ENCODE peak calls at places on chromosome 4, in nine cellular contexts. L is adipocyte; G is cardiac fibroblast; A is fibroblast of mammary gland; B is PC-3; T is CD8-positive, alpha-beta memory T cell; H is heart right ventricle; I is fibroblast of lung; P is epithelial cell of esophagus. E is an unnamed sample.

GRCh38 chr4:145299380-145300076 is 119.1 kb upstream of the OTUD4 start:
- DNase-seq in L (peak), G (peak), A (peak), B (peak), T (peak), H (no peak), I (peak), P (peak), E (no peak)

GRCh38 chr4:6658635-6659075 is 18.2 kb downstream of the MRFAP1 start:
- DNase-seq in L (peak), G (peak), A (no peak), B (no peak), T (peak), H (peak), I (peak), P (peak), E (peak)

GRCh38 chr4:183591301-183591700 is 67.7 kb downstream of the RWDD4 start:
- DNase-seq in L (peak), G (no peak), A (peak), B (peak), T (no peak), H (no peak), I (no peak), P (peak), E (no peak)

GRCh38 chr4:153676984-153677383 is 7.1 kb upstream of the TLR2 start:
- DNase-seq in L (peak), G (peak), A (peak), B (peak), T (no peak), H (no peak), I (peak), P (peak), E (no peak)

GRCh38 chr4:14877246-14878220 is 124.7 kb upstream of the CPEB2 start:
- DNase-seq in L (no peak), G (peak), A (no peak), B (no peak), T (peak), H (no peak), I (no peak), P (peak), E (no peak)

GRCh38 chr4:86036729-86037128 is 323.1 kb downstream of the MAPK10 start:
- DNase-seq in L (peak), G (peak), A (peak), B (peak), T (no peak), H (no peak), I (peak), P (peak), E (no peak)

GRCh38 chr4:30760560-30760959 is 40.4 kb downstream of the PCDH7 start:
- DNase-seq in L (no peak), G (no peak), A (no peak), B (no peak), T (no peak), H (no peak), I (no peak), P (no peak), E (no peak)

GRCh38 chr4:4333265-4333706 is 43.2 kb downstream of the ZBTB49 start:
- DNase-seq in L (peak), G (peak), A (peak), B (peak), T (no peak), H (peak), I (peak), P (no peak), E (peak)

GRCh38 chr4:71167083-71167482 is 171.7 kb upstream of the SLC4A4 start:
- DNase-seq in L (no peak), G (no peak), A (no peak), B (no peak), T (no peak), H (no peak), I (no peak), P (no peak), E (no peak)

GRCh38 chr4:94413085-94413685 is 38.6 kb upstream of the PDLIM5 start:
- DNase-seq in L (no peak), G (no peak), A (peak), B (no peak), T (no peak), H (no peak), I (peak), P (no peak), E (no peak)

GRCh38 chr4:37922323-37922722 is 31.4 kb downstream of the TBC1D1 start:
- DNase-seq in L (no peak), G (peak), A (peak), B (no peak), T (no peak), H (no peak), I (peak), P (peak), E (no peak)

GRCh38 chr4:126647756-126648396 is 984.9 kb upstream of the INTU start:
- DNase-seq in L (peak), G (peak), A (peak), B (no peak), T (no peak), H (no peak), I (peak), P (no peak), E (no peak)

GRCh38 chr4:146211440-146211839 is 2.9 kb upstream of the REELD1 start:
- DNase-seq in L (no peak), G (no peak), A (peak), B (no peak), T (no peak), H (no peak), I (no peak), P (no peak), E (no peak)

GRCh38 chr4:183620421-183620820 is 38.6 kb downstream of the RWDD4 start:
- DNase-seq in L (no peak), G (no peak), A (no peak), B (no peak), T (no peak), H (no peak), I (no peak), P (no peak), E (no peak)

GRCh38 chr4:40550900-40551546 is 78.6 kb downstream of the RBM47 start:
- DNase-seq in L (peak), G (peak), A (peak), B (peak), T (peak), H (no peak), I (peak), P (peak), E (no peak)

GRCh38 chr4:3690576-3691152 is 75.5 kb upstream of the ADRA2C start:
- DNase-seq in L (no peak), G (no peak), A (no peak), B (no peak), T (no peak), H (no peak), I (no peak), P (no peak), E (peak)

GRCh38 chr4:5912614-5913019 is 19.7 kb upstream of the CRMP1 start:
- DNase-seq in L (no peak), G (no peak), A (no peak), B (no peak), T (no peak), H (no peak), I (no peak), P (peak), E (no peak)

GRCh38 chr4:88130544-88131305 is 27.7 kb downstream of the ABCG2 start:
- DNase-seq in L (no peak), G (no peak), A (no peak), B (no peak), T (no peak), H (no peak), I (no peak), P (no peak), E (no peak)

GRCh38 chr4:40749717-40750460 is at the start of gene NSUN7:
- DNase-seq in L (peak), G (no peak), A (no peak), B (peak), T (no peak), H (peak), I (peak), P (peak), E (peak)

GRCh38 chr4:99610605-99611172 is 36.1 kb downstream of the MTTP start:
- DNase-seq in L (peak), G (peak), A (peak), B (peak), T (no peak), H (no peak), I (peak), P (no peak), E (no peak)

GRCh38 chr4:119955256-119955655 is 111.4 kb downstream of the MAD2L1 start:
- DNase-seq in L (peak), G (no peak), A (no peak), B (no peak), T (no peak), H (no peak), I (peak), P (no peak), E (no peak)

GRCh38 chr4:153385784-153386183 is 41.3 kb downstream of the MND1 start:
- DNase-seq in L (no peak), G (no peak), A (no peak), B (no peak), T (no peak), H (no peak), I (no peak), P (no peak), E (no peak)

GRCh38 chr4:186201535-186202230 is 10.3 kb downstream of the CYP4V2 start:
- DNase-seq in L (no peak), G (peak), A (peak), B (peak), T (peak), H (peak), I (peak), P (peak), E (peak)

GRCh38 chr4:155888171-155888570 is 15.3 kb upstream of the TDO2 start:
- DNase-seq in L (no peak), G (no peak), A (no peak), B (no peak), T (no peak), H (no peak), I (no peak), P (peak), E (no peak)

GRCh38 chr4:173420821-173421220 is 21.9 kb upstream of the SCRG1 start:
- DNase-seq in L (no peak), G (peak), A (no peak), B (no peak), T (no peak), H (no peak), I (no peak), P (no peak), E (no peak)

GRCh38 chr4:8860096-8860891 is 11.3 kb downstream of the HMX1 start:
- DNase-seq in L (no peak), G (no peak), A (no peak), B (no peak), T (no peak), H (no peak), I (no peak), P (no peak), E (no peak)

GRCh38 chr4:40601641-40602040 is 28.0 kb downstream of the RBM47 start:
- DNase-seq in L (no peak), G (no peak), A (no peak), B (no peak), T (no peak), H (no peak), I (no peak), P (no peak), E (no peak)

GRCh38 chr4:119020158-119020557 is 115.5 kb upstream of the MYOZ2 start:
- DNase-seq in L (no peak), G (no peak), A (peak), B (no peak), T (no peak), H (no peak), I (peak), P (no peak), E (no peak)

GRCh38 chr4:189021831-189022230 is 882.6 kb downstream of the TRIML1 start:
- DNase-seq in L (peak), G (peak), A (peak), B (peak), T (no peak), H (no peak), I (peak), P (no peak), E (no peak)

GRCh38 chr4:3676907-3677495 is 89.2 kb upstream of the ADRA2C start:
- DNase-seq in L (no peak), G (no peak), A (no peak), B (no peak), T (no peak), H (no peak), I (no peak), P (no peak), E (peak)

GRCh38 chr4:182062936-182063335 is 180.3 kb upstream of the TENM3 start:
- DNase-seq in L (peak), G (peak), A (peak), B (peak), T (no peak), H (no peak), I (peak), P (peak), E (no peak)

GRCh38 chr4:38470708-38471262 is 193.2 kb upstream of the KLF3 start:
- DNase-seq in L (no peak), G (no peak), A (peak), B (peak), T (no peak), H (no peak), I (no peak), P (no peak), E (no peak)

GRCh38 chr4:145804134-145804533 is 124.2 kb downstream of the C4orf51 start:
- DNase-seq in L (peak), G (peak), A (peak), B (peak), T (no peak), H (no peak), I (peak), P (peak), E (no peak)

GRCh38 chr4:82139287-82139686 is 234.5 kb downstream of the HNRNPD start:
- DNase-seq in L (no peak), G (no peak), A (no peak), B (no peak), T (no peak), H (no peak), I (no peak), P (no peak), E (no peak)

GRCh38 chr4:82851902-82852750 is 38.8 kb downstream of the SEC31A start:
- DNase-seq in L (peak), G (peak), A (peak), B (peak), T (peak), H (no peak), I (peak), P (peak), E (no peak)

GRCh38 chr4:20037745-20038144 is 214.0 kb upstream of the SLIT2 start:
- DNase-seq in L (no peak), G (no peak), A (no peak), B (no peak), T (no peak), H (no peak), I (no peak), P (no peak), E (no peak)

DNA sequence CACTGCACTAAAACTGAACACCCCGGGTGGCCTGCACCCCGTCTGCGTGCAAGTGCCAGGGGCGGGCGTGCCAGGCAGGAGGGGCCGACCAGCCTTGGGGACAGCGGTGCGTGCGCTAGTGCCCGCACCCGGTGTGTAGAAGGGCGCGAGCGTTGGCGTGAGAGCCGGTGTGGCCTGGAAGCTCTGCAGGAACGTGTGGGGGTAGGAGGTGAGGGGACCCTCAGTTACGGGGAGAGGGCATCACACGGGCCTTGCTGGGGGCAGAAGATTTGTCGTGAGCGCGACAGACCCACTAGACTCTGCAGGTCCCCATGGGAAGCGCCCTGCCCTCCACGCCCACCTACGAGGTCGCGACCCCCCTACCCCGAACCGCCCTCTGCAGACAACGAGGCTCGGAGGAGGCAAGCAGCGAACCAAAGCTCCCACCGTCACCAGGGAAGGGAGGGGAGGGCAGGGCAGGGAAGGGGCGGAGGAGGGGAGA is 105.8 kb downstream of the FAM53A start:
- DNase-seq in L (peak), G (no peak), A (no peak), B (no peak), T (no peak), H (peak), I (no peak), P (no peak), E (peak)
- H3K4me3 ChIP-seq in L (peak), G (no peak), A (peak), B (no peak), T (no peak), H (no peak), I (no peak), P (no peak), E (no peak)

GRCh38 chr4:1011022-1011694 is at the start of gene FGFRL1:
- DNase-seq in L (peak), G (peak), A (peak), B (peak), T (peak), H (peak), I (peak), P (peak), E (peak)

GRCh38 chr4:1009647-1010521 is 1.5 kb upstream of the FGFRL1 start:
- DNase-seq in L (peak), G (peak), A (peak), B (peak), T (peak), H (peak), I (peak), P (peak), E (peak)

GRCh38 chr4:1013225-1014073 is 2.0 kb downstream of the FGFRL1 start:
- DNase-seq in L (no peak), G (no peak), A (no peak), B (no peak), T (no peak), H (no peak), I (no peak), P (no peak), E (no peak)

GRCh38 chr4:1010522-1011021 is 854 bp upstream of the FGFRL1 start:
- DNase-seq in L (peak), G (peak), A (peak), B (peak), T (peak), H (peak), I (peak), P (peak), E (peak)

GRCh38 chr4:1012031-1012739 is 759 bp downstream of the FGFRL1 start:
- DNase-seq in L (peak), G (peak), A (no peak), B (peak), T (peak), H (peak), I (no peak), P (peak), E (peak)
- H3K4me3 ChIP-seq in L (peak), G (peak), A (peak), B (peak), T (no peak), H (peak), I (peak), P (peak), E (peak)

GRCh38 chr4:73709461-73710033 is 30.8 kb upstream of the CXCL8 start:
- DNase-seq in L (no peak), G (no peak), A (no peak), B (no peak), T (no peak), H (no peak), I (no peak), P (no peak), E (no peak)

GRCh38 chr4:73707269-73707875 is 33.0 kb upstream of the CXCL8 start:
- DNase-seq in L (no peak), G (no peak), A (no peak), B (no peak), T (no peak), H (no peak), I (no peak), P (no peak), E (no peak)

GRCh38 chr4:73706811-73707210 is 33.6 kb upstream of the CXCL8 start:
- DNase-seq in L (no peak), G (no peak), A (no peak), B (no peak), T (no peak), H (no peak), I (no peak), P (no peak), E (no peak)

GRCh38 chr4:73705721-73706120 is 34.6 kb upstream of the CXCL8 start:
- DNase-seq in L (no peak), G (no peak), A (no peak), B (no peak), T (no peak), H (no peak), I (no peak), P (no peak), E (no peak)

DNA sequence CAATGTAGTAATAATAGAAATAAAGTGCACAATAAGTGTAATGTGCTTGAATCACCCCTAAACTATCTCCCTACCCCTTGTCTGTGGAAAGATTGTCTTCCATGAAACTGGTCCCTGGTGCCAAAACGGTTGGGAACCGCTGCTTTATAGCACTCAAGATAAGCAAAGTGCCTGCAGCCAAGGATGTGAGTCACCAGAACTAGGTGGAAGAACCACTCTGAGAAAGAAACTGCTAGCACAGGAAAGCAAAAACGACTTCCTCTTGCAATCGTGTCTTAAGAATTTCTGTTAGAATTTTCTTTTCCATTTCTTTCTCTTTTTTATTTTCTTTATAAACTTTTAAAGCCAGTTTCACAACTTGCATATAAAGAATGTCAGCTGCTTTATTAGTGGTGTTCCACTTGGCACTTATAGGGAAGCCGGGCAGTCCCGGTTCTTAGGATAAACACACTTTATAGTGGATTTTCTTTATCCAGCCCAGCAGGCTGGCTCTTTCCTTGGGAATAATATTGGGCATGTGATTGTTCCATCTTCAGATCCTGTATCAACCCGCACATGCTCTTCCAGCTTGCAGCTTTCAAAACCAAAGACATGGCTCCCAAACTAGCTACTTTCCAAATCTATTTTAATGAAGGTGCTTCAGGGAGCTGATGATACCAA is 32.3 kb upstream of the CXCL8 start:
- DNase-seq in L (peak), G (peak), A (peak), B (peak), T (no peak), H (peak), I (peak), P (peak), E (no peak)
- H3K4me3 ChIP-seq in L (peak), G (no peak), A (no peak), B (peak), T (no peak), H (no peak), I (no peak), P (no peak), E (no peak)

DNA sequence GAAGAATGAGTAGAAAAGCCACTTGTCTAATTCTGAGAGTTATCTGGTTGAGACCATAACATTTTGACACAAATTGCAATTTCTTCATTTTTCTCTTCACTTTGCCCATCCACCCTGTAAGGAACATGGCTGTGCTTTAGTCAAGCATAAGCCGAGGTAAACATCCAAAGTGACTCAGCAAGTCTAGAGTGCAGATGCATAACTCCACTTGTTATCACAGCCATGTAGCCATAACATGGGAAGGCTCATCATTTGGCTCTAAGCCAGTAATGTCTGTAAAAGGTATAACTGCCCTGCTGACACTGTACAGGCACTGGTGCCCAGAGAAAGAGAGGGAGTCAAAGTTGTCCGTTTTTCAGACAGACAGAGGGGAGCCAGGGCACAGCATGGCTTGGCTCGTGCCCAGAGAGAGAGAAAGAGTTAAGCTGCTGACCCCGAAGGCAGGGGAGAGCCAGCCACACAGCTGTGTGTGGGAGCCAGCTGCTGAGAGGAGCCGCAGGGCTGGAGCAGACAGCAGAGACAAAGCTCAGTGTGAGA is 76.9 kb upstream of the EXOC1L start:
- DNase-seq in L (no peak), G (peak), A (peak), B (peak), T (no peak), H (no peak), I (peak), P (peak), E (no peak)
- H3K4me3 ChIP-seq in L (no peak), G (no peak), A (no peak), B (no peak), T (no peak), H (no peak), I (no peak), P (no peak), E (no peak)

GRCh38 chr4:152064753-152065152 is 303.9 kb upstream of the GATB start:
- DNase-seq in L (no peak), G (no peak), A (no peak), B (no peak), T (no peak), H (no peak), I (no peak), P (peak), E (no peak)

GRCh38 chr4:152065545-152065944 is 304.7 kb upstream of the GATB start:
- DNase-seq in L (no peak), G (no peak), A (no peak), B (no peak), T (no peak), H (no peak), I (no peak), P (no peak), E (no peak)

GRCh38 chr4:152064282-152064681 is 303.5 kb upstream of the GATB start:
- DNase-seq in L (no peak), G (no peak), A (no peak), B (peak), T (no peak), H (no peak), I (no peak), P (no peak), E (no peak)

GRCh38 chr4:152063301-152064235 is 302.8 kb upstream of the GATB start:
- DNase-seq in L (peak), G (no peak), A (no peak), B (peak), T (peak), H (no peak), I (no peak), P (peak), E (no peak)
- H3K4me3 ChIP-seq in L (no peak), G (no peak), A (no peak), B (no peak), T (no peak), H (no peak), I (no peak), P (no peak), E (no peak)